ENCODE peak calls at places on chromosomes 3 and 15, in four cellular contexts. One of them, this sample, is unnamed.
A peak's percentile ranks its signal among the peaks of the same experiment; 100 is the strongest.

GRCh38 chr15:64930778-64931240 is 19.1 kb downstream of the ANKDD1A start:
- DNase-seq in SK-N-MC: no peak
- DNase-seq in pancreas: no peak
- DNase-seq in GM12878: peak; percentile 16
- DNase-seq in this sample: no peak

GRCh38 chr15:43329222-43329959 is 982 bp downstream of the LCMT2 start:
- DNase-seq in SK-N-MC: no peak
- DNase-seq in pancreas: no peak
- DNase-seq in GM12878: no peak
- DNase-seq in this sample: peak; percentile 22

GRCh38 chr3:107235193-107235922 is 141.9 kb upstream of the CCDC54 start:
- DNase-seq in SK-N-MC: no peak
- DNase-seq in pancreas: no peak
- DNase-seq in GM12878: no peak
- DNase-seq in this sample: no peak

GRCh38 chr15:47485419-47485818 is 231.9 kb upstream of the SEMA6D start:
- DNase-seq in SK-N-MC: no peak
- DNase-seq in pancreas: no peak
- DNase-seq in GM12878: no peak
- DNase-seq in this sample: no peak

GRCh38 chr15:90219421-90220141 is 14.2 kb downstream of the CIB1 start:
- DNase-seq in SK-N-MC: no peak
- DNase-seq in pancreas: peak; percentile 61
- DNase-seq in GM12878: no peak
- DNase-seq in this sample: peak; percentile 60

GRCh38 chr3:126521122-126521891 is 2.6 kb upstream of the CHST13 start:
- DNase-seq in SK-N-MC: no peak
- DNase-seq in pancreas: peak; percentile 21
- DNase-seq in GM12878: no peak
- DNase-seq in this sample: no peak

GRCh38 chr3:143565943-143566342 is 282.3 kb downstream of the SLC9A9 start:
- DNase-seq in SK-N-MC: no peak
- DNase-seq in pancreas: no peak
- DNase-seq in GM12878: no peak
- DNase-seq in this sample: no peak

GRCh38 chr3:141399979-141400971 is 32.0 kb downstream of the ZBTB38 start:
- DNase-seq in SK-N-MC: no peak
- DNase-seq in pancreas: no peak
- DNase-seq in GM12878: no peak
- DNase-seq in this sample: no peak

GRCh38 chr15:68211656-68212320 is 6.7 kb upstream of the CALML4 start:
- DNase-seq in SK-N-MC: no peak
- DNase-seq in pancreas: no peak
- DNase-seq in GM12878: no peak
- DNase-seq in this sample: no peak

GRCh38 chr3:59143447-59143846 is 93.6 kb upstream of the CFAP20DC start:
- DNase-seq in SK-N-MC: no peak
- DNase-seq in pancreas: no peak
- DNase-seq in GM12878: no peak
- DNase-seq in this sample: no peak

GRCh38 chr15:39598186-39598850 is 17.4 kb downstream of the THBS1 start:
- DNase-seq in SK-N-MC: no peak
- DNase-seq in pancreas: no peak
- DNase-seq in GM12878: no peak
- DNase-seq in this sample: no peak

GRCh38 chr15:93716615-93717221 is 514.6 kb upstream of the MCTP2 start:
- DNase-seq in SK-N-MC: no peak
- DNase-seq in pancreas: no peak
- DNase-seq in GM12878: no peak
- DNase-seq in this sample: no peak

DNA sequence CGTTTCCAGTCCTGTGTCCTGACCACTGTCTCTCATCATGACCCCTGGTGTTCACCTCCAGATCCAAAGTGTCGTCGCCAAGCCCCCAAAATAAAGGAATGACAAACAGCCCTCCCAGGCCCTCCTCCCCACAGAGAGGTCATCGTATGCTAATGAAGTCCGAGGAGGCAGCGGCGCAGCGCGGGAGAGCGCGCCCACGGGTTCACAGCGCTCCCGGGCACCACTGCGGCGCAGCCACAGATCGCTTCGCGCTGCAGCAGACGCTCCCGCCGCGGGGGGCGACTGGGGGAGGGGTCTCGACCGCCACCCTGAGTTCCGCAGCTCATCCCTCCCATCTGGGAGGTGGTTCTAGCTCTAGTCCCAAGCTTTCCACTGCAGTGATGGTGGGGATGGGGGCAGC is 1.3 kb downstream of the DGKG start:
- DNase-seq in SK-N-MC: no peak
- DNase-seq in pancreas: no peak
- DNase-seq in GM12878: no peak
- DNase-seq in this sample: peak; percentile 32
- H3K4me3 ChIP-seq in SK-N-MC: peak overlapping the region; percentile 60
- H3K4me3 ChIP-seq in pancreas: peak overlapping the region; percentile 54
- H3K4me3 ChIP-seq in GM12878: no peak overlapping the region
- H3K4me3 ChIP-seq in this sample: peak overlapping the region; percentile 65

GRCh38 chr3:196163687-196164493 is 47.3 kb downstream of the ZDHHC19 start:
- DNase-seq in SK-N-MC: no peak
- DNase-seq in pancreas: no peak
- DNase-seq in GM12878: no peak
- DNase-seq in this sample: peak; percentile 31
- H3K4me3 ChIP-seq in SK-N-MC: no peak overlapping the region
- H3K4me3 ChIP-seq in pancreas: no peak overlapping the region
- H3K4me3 ChIP-seq in GM12878: no peak overlapping the region
- H3K4me3 ChIP-seq in this sample: peak overlapping the region; percentile 34

GRCh38 chr3:25453521-25454410 is 25.7 kb downstream of the RARB start:
- DNase-seq in SK-N-MC: peak; percentile 84
- DNase-seq in pancreas: no peak
- DNase-seq in GM12878: no peak
- DNase-seq in this sample: no peak
- H3K4me3 ChIP-seq in SK-N-MC: peak overlapping the region; percentile 71
- H3K4me3 ChIP-seq in pancreas: no peak overlapping the region
- H3K4me3 ChIP-seq in GM12878: no peak overlapping the region
- H3K4me3 ChIP-seq in this sample: peak overlapping the region; percentile 34

DNA sequence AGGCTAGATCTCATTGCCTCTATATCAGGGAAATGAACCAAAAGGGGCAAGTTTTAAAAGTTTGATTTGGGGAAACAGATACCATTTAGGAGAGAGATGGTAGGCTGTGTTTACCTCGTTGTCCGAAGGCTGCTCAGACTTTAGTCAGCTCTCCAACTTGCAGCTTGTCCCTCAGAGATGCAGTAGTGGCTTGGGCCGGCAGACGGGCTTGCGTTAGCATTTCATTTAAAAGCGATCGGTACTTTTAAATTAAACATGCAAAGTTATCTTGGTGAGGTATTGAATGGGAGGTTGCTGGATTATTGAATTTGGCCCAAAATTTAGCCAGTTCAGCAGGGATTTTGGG is 26.2 kb downstream of the EEFSEC start:
- DNase-seq in SK-N-MC: no peak
- DNase-seq in pancreas: no peak
- DNase-seq in GM12878: no peak
- DNase-seq in this sample: no peak
- H3K4me3 ChIP-seq in SK-N-MC: peak overlapping the region; percentile 66
- H3K4me3 ChIP-seq in pancreas: no peak overlapping the region
- H3K4me3 ChIP-seq in GM12878: no peak overlapping the region
- H3K4me3 ChIP-seq in this sample: peak overlapping the region; percentile 25

GRCh38 chr3:170471149-170471548 is 52.5 kb downstream of the CLDN11 start:
- DNase-seq in SK-N-MC: no peak
- DNase-seq in pancreas: no peak
- DNase-seq in GM12878: no peak
- DNase-seq in this sample: no peak

GRCh38 chr3:170473358-170473757 is 54.7 kb downstream of the CLDN11 start:
- DNase-seq in SK-N-MC: no peak
- DNase-seq in pancreas: no peak
- DNase-seq in GM12878: no peak
- DNase-seq in this sample: no peak

GRCh38 chr3:170469151-170470062 is 50.7 kb downstream of the CLDN11 start:
- DNase-seq in SK-N-MC: peak; percentile 35
- DNase-seq in pancreas: no peak
- DNase-seq in GM12878: no peak
- DNase-seq in this sample: no peak

GRCh38 chr3:170467560-170467959 is 48.9 kb downstream of the CLDN11 start:
- DNase-seq in SK-N-MC: no peak
- DNase-seq in pancreas: no peak
- DNase-seq in GM12878: no peak
- DNase-seq in this sample: no peak

GRCh38 chr3:170470063-170471006 is 51.7 kb downstream of the CLDN11 start:
- DNase-seq in SK-N-MC: no peak
- DNase-seq in pancreas: no peak
- DNase-seq in GM12878: no peak
- DNase-seq in this sample: no peak
- H3K4me3 ChIP-seq in SK-N-MC: no peak overlapping the region
- H3K4me3 ChIP-seq in pancreas: no peak overlapping the region
- H3K4me3 ChIP-seq in GM12878: no peak overlapping the region
- H3K4me3 ChIP-seq in this sample: no peak overlapping the region